ENCODE peak calls at places on chromosomes 1 and 21, in nine cellular contexts. P is IMR-90, B is mammary epithelial cell, A is AG09309, F is colonic mucosa, Q is progenitor cell of endocrine pancreas, K is BE2C, I is HFF-Myc, Y is endothelial cell. V is an unnamed sample.
A peak's percentile ranks its signal among the peaks of the same experiment; 100 is the strongest.

GRCh38 chr1:48182441-48182840 is 40.1 kb upstream of the SLC5A9 start:
- DNase-seq in P (no peak), Q (no peak), B (peak; percentile 80), F (no peak), I (no peak), K (peak; percentile 14), Y (no peak), A (no peak), V (no peak)

GRCh38 chr21:30434033-30434631 is 4.1 kb downstream of the KRTAP13-4 start:
- DNase-seq in B (peak; percentile 42), F (peak; percentile 22), A (no peak), Q (peak; percentile 16), K (peak; percentile 33), P (no peak), I (peak; percentile 2), Y (peak; percentile 59), V (no peak)

GRCh38 chr1:233261206-233261605 is 34.3 kb downstream of the PCNX2 start:
- DNase-seq in K (no peak), F (no peak), Q (no peak), Y (no peak), A (no peak), P (no peak), B (peak; percentile 4), I (no peak), V (no peak)

GRCh38 chr1:243926803-243927245 is 76.8 kb upstream of the AKT3 start:
- DNase-seq in P (peak; percentile 96), B (peak; percentile 73), A (peak; percentile 51), Q (no peak), Y (no peak), K (no peak), F (no peak), I (peak; percentile 65), V (no peak)

GRCh38 chr1:47881505-47882442 is 115.4 kb downstream of the TRABD2B start:
- DNase-seq in Q (no peak), K (peak; percentile 66), I (peak; percentile 88), B (peak; percentile 45), Y (no peak), A (no peak), F (no peak), P (peak; percentile 33), V (no peak)

GRCh38 chr1:27602510-27603319 is 1.2 kb downstream of the AHDC1 start:
- DNase-seq in I (no peak), P (peak; percentile 31), Q (peak; percentile 33), F (peak; percentile 61), Y (peak; percentile 55), B (peak; percentile 30), K (no peak), A (no peak), V (no peak)

GRCh38 chr21:34639882-34640788 is 25.2 kb upstream of the RCAN1 start:
- DNase-seq in P (peak; percentile 13), K (no peak), A (no peak), B (no peak), F (no peak), Q (no peak), Y (no peak), I (no peak), V (no peak)

GRCh38 chr21:26845066-26845749 is at the start of gene ADAMTS1:
- DNase-seq in A (peak; percentile 80), B (peak; percentile 72), K (peak; percentile 97), Y (peak; percentile 88), F (peak; percentile 78), Q (peak; percentile 80), P (peak; percentile 92), I (no peak), V (peak; percentile 28)

GRCh38 chr1:158978730-158979129 is 31.0 kb upstream of the IFI16 start:
- DNase-seq in P (no peak), K (no peak), I (no peak), B (no peak), Q (no peak), Y (no peak), F (no peak), A (no peak), V (no peak)
- TF ChIP-seq CTCF in P (no peak), K (no peak), I (no peak), B (no peak), Q (no peak), Y (no peak), F (no peak), A (no peak), V (no peak)

GRCh38 chr21:15062566-15062965 is 2.2 kb downstream of the NRIP1 start:
- DNase-seq in Q (no peak), A (no peak), F (no peak), K (no peak), B (no peak), I (no peak), P (no peak), Y (no peak), V (no peak)

GRCh38 chr21:15064576-15065380 is at the start of gene NRIP1:
- DNase-seq in A (peak; percentile 56), K (peak; percentile 91), Q (peak; percentile 72), B (peak; percentile 90), Y (peak; percentile 87), P (peak; percentile 87), F (peak; percentile 90), I (peak; percentile 48), V (peak; percentile 33)

GRCh38 chr21:15061747-15062146 is 3.1 kb downstream of the NRIP1 start:
- DNase-seq in Y (no peak), B (no peak), F (no peak), A (no peak), I (no peak), P (no peak), K (no peak), Q (no peak), V (no peak)

GRCh38 chr21:15063821-15064575 is 802 bp downstream of the NRIP1 start:
- DNase-seq in K (peak; percentile 62), F (peak; percentile 42), P (no peak), I (no peak), Y (peak; percentile 59), Q (peak; percentile 17), B (peak; percentile 49), A (no peak), V (no peak)

GRCh38 chr21:15063081-15063820 is 1.5 kb downstream of the NRIP1 start:
- DNase-seq in Q (no peak), Y (no peak), B (peak; percentile 56), K (peak; percentile 14), F (peak; percentile 37), A (no peak), P (peak; percentile 18), I (no peak), V (no peak)
- TF ChIP-seq CTCF in Q (no peak), Y (no peak), B (no peak), K (no peak), F (no peak), A (no peak), P (no peak), I (no peak), V (no peak)

GRCh38 chr1:150362721-150363425 is 1.1 kb upstream of the RPRD2 start:
- DNase-seq in Y (peak; percentile 8), B (no peak), K (no peak), P (no peak), I (no peak), A (no peak), Q (no peak), F (peak; percentile 20), V (no peak)

GRCh38 chr1:150364231-150365003 is 470 bp downstream of the RPRD2 start:
- DNase-seq in Q (peak; percentile 66), I (no peak), P (peak; percentile 66), Y (peak; percentile 82), B (peak; percentile 81), F (peak; percentile 76), K (peak; percentile 87), A (no peak), V (no peak)

GRCh38 chr1:150366416-150367296 is 2.7 kb downstream of the RPRD2 start:
- DNase-seq in K (no peak), I (no peak), Q (no peak), P (peak; percentile 48), Y (no peak), B (peak; percentile 23), F (no peak), A (no peak), V (no peak)

GRCh38 chr1:150365945-150366344 is 2.0 kb downstream of the RPRD2 start:
- DNase-seq in Y (no peak), I (no peak), F (peak; percentile 23), B (peak; percentile 21), P (peak; percentile 23), K (no peak), A (no peak), Q (no peak), V (no peak)

DNA sequence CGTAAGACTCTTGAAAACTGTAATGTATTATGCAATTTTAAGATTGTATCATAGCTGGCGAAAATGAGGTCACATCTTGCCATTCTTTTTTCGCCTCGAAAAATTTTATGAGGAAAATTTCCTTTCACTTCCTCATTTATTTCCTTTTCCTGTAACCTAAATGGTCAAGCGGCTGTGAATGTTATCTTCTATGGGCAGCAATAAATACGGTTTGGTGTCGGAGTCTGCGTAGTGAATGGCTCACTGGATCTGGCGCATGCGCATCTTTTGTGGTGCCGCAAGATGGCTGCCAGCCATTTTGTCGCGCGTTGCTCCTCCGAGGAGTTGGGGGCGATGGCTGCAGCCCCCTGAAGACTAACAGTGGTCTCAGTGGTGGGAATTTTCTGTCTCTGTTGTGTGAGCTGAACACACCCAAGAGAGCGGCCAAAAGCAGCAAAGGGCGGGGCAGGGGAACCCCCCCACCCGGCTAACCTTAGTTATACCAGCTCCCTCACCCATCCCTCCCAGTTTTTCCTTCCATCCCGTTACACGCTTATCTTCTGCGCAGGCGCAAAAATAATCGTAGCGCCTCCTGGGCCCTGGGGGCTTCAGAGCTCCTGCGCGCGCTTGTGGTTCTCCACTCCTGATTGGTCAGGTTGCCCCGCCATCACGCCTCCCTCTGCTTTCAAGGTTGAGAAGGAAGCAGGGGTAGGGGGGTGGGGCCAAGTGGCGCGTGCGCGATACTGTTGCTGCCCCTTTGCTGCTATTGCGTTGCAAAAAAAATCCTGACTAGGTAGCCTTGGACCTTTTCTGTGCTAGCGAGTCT is at the start of gene RPRD2:
- DNase-seq in K (peak; percentile 100), P (peak; percentile 99), Q (peak; percentile 95), F (peak; percentile 99), A (peak; percentile 96), Y (peak; percentile 94), B (peak; percentile 99), I (peak; percentile 99), V (peak; percentile 84)
- TF ChIP-seq CTCF in K (no peak), P (peak; percentile 0), Q (no peak), F (no peak), A (no peak), Y (no peak), B (no peak), I (no peak), V (no peak)

DNA sequence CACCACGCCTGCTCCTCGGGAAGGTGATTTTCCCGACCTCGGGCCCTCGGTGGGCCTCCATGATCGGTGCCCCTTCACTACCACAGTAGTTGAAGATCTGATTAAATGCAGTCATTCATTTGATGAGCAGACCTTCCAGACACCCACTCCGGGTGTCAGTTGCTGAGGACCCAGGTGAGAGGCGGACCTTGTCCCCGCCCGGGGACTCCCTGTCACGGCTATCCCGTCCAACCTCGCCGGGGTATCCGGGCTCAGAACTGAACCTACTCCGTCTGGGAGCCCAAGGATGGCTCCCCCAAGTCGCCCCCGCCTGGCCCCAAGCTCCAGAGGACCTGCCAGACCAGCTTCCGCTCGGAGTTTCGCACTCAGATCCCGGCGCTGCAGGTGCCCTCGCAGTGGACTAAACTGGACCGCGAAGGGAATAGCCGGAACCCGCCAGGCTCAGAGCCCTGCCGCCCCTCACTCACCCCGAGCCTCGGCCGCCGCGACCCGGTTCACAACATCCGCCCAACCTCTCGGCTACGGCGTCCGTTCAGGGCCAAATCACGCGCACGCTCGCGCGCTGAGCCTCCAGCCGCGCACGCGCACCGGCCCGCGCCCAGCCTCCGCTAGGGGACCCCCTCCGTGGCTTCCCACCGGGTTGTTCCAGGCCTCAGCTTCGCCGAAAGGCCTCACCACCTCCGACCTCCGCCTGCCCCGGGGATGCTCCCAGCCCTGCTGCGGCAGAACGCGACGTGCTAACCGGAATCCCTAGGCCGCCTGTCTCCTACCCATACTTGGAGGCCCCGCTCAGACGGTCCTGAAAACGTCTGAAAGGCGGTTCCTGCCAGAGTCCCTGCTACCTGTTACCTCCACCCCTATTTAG is 22.3 kb downstream of the RNU1-3 start:
- DNase-seq in A (peak; percentile 71), Q (peak; percentile 100), Y (peak; percentile 99), P (peak; percentile 92), F (peak; percentile 100), K (peak; percentile 97), I (peak; percentile 96), B (peak; percentile 93), V (peak; percentile 94)
- TF ChIP-seq CTCF in A (peak; percentile 50), Q (peak; percentile 74), Y (peak; percentile 12), P (peak; percentile 50), F (peak; percentile 35), K (peak; percentile 44), I (peak; percentile 70), B (peak; percentile 18), V (no peak)

V was measured in D721Med.